ENCODE peak calls at places on chromosomes 5 and 9, in five cellular contexts. One of them, this sample, is unnamed.

GRCh38 chr9:135239100-135239768 is 151.8 kb downstream of the OLFM1 start:
- DNase-seq in endothelial cell of umbilical vein: no peak
- DNase-seq in tibial nerve: no peak
- DNase-seq in testis: no peak
- DNase-seq in lung: no peak
- DNase-seq in this sample: no peak

GRCh38 chr5:66440202-66440680 is 156.0 kb upstream of the MAST4 start:
- DNase-seq in endothelial cell of umbilical vein: peak
- DNase-seq in tibial nerve: no peak
- DNase-seq in testis: peak
- DNase-seq in lung: no peak
- DNase-seq in this sample: no peak

GRCh38 chr5:107068782-107069181 is 602.0 kb downstream of the EFNA5 start:
- DNase-seq in endothelial cell of umbilical vein: no peak
- DNase-seq in tibial nerve: no peak
- DNase-seq in testis: no peak
- DNase-seq in lung: no peak
- DNase-seq in this sample: no peak

GRCh38 chr5:108753877-108754276 is 6.2 kb downstream of the FER start:
- DNase-seq in endothelial cell of umbilical vein: no peak
- DNase-seq in tibial nerve: no peak
- DNase-seq in testis: no peak
- DNase-seq in lung: no peak
- DNase-seq in this sample: peak

GRCh38 chr9:117413346-117414219 is 1.3 kb downstream of the ASTN2 start:
- DNase-seq in endothelial cell of umbilical vein: no peak
- DNase-seq in tibial nerve: no peak
- DNase-seq in testis: peak
- DNase-seq in lung: no peak
- DNase-seq in this sample: no peak

GRCh38 chr5:65032250-65032649 is 263.5 kb downstream of the CWC27 start:
- DNase-seq in endothelial cell of umbilical vein: peak
- DNase-seq in tibial nerve: no peak
- DNase-seq in testis: no peak
- DNase-seq in lung: no peak
- DNase-seq in this sample: no peak

GRCh38 chr9:37392272-37392671 is 30.2 kb upstream of the GRHPR start:
- DNase-seq in endothelial cell of umbilical vein: no peak
- DNase-seq in tibial nerve: no peak
- DNase-seq in testis: peak
- DNase-seq in lung: no peak
- DNase-seq in this sample: no peak

GRCh38 chr5:133662578-133662977 is 50.2 kb upstream of the FSTL4 start:
- DNase-seq in endothelial cell of umbilical vein: no peak
- DNase-seq in tibial nerve: no peak
- DNase-seq in testis: no peak
- DNase-seq in lung: peak
- DNase-seq in this sample: peak

GRCh38 chr5:101370240-101370639 is 467.2 kb upstream of the ST8SIA4 start:
- DNase-seq in endothelial cell of umbilical vein: no peak
- DNase-seq in tibial nerve: no peak
- DNase-seq in testis: no peak
- DNase-seq in lung: no peak
- DNase-seq in this sample: no peak

GRCh38 chr9:108934323-108934885 is at the start of gene ABITRAM:
- DNase-seq in endothelial cell of umbilical vein: peak
- DNase-seq in tibial nerve: peak
- DNase-seq in testis: peak
- DNase-seq in lung: peak
- DNase-seq in this sample: peak

GRCh38 chr9:112069318-112070169 is 105.6 kb downstream of the SUSD1 start:
- DNase-seq in endothelial cell of umbilical vein: no peak
- DNase-seq in tibial nerve: no peak
- DNase-seq in testis: no peak
- DNase-seq in lung: no peak
- DNase-seq in this sample: no peak

GRCh38 chr5:33781286-33781685 is 110.5 kb downstream of the ADAMTS12 start:
- DNase-seq in endothelial cell of umbilical vein: no peak
- DNase-seq in tibial nerve: peak
- DNase-seq in testis: no peak
- DNase-seq in lung: no peak
- DNase-seq in this sample: no peak

GRCh38 chr5:146860213-146860891 is 18.2 kb downstream of the PPP2R2B start:
- DNase-seq in endothelial cell of umbilical vein: no peak
- DNase-seq in tibial nerve: no peak
- DNase-seq in testis: no peak
- DNase-seq in lung: no peak
- DNase-seq in this sample: no peak

GRCh38 chr5:94025788-94026473 is 284.5 kb upstream of the POU5F2 start:
- DNase-seq in endothelial cell of umbilical vein: no peak
- DNase-seq in tibial nerve: no peak
- DNase-seq in testis: no peak
- DNase-seq in lung: no peak
- DNase-seq in this sample: no peak

GRCh38 chr5:56838409-56839039 is 23.2 kb downstream of the MAP3K1 start:
- DNase-seq in endothelial cell of umbilical vein: peak
- DNase-seq in tibial nerve: no peak
- DNase-seq in testis: no peak
- DNase-seq in lung: no peak
- DNase-seq in this sample: peak

GRCh38 chr5:154269414-154269813 is 78.9 kb downstream of the GALNT10 start:
- DNase-seq in endothelial cell of umbilical vein: no peak
- DNase-seq in tibial nerve: no peak
- DNase-seq in testis: no peak
- DNase-seq in lung: no peak
- DNase-seq in this sample: no peak

GRCh38 chr5:116696356-116696755 is 121.7 kb upstream of the SEMA6A start:
- DNase-seq in endothelial cell of umbilical vein: no peak
- DNase-seq in tibial nerve: no peak
- DNase-seq in testis: no peak
- DNase-seq in lung: no peak
- DNase-seq in this sample: no peak

GRCh38 chr9:133059623-133060022 is 2.2 kb upstream of the CEL start:
- DNase-seq in endothelial cell of umbilical vein: no peak
- DNase-seq in tibial nerve: no peak
- DNase-seq in testis: no peak
- DNase-seq in lung: no peak
- DNase-seq in this sample: peak

GRCh38 chr5:74206571-74207550 is 433.7 kb downstream of the ENC1 start:
- DNase-seq in endothelial cell of umbilical vein: peak
- DNase-seq in tibial nerve: peak
- DNase-seq in testis: peak
- DNase-seq in lung: peak
- DNase-seq in this sample: peak

GRCh38 chr5:114192108-114192507 is 169.8 kb upstream of the KCNN2 start:
- DNase-seq in endothelial cell of umbilical vein: no peak
- DNase-seq in tibial nerve: no peak
- DNase-seq in testis: no peak
- DNase-seq in lung: no peak
- DNase-seq in this sample: peak

GRCh38 chr5:93890657-93891056 is 149.3 kb upstream of the POU5F2 start:
- DNase-seq in endothelial cell of umbilical vein: peak
- DNase-seq in tibial nerve: no peak
- DNase-seq in testis: no peak
- DNase-seq in lung: no peak
- DNase-seq in this sample: no peak

GRCh38 chr5:5419291-5420210 is 2.9 kb upstream of the ICE1 start:
- DNase-seq in endothelial cell of umbilical vein: peak
- DNase-seq in tibial nerve: no peak
- DNase-seq in testis: no peak
- DNase-seq in lung: no peak
- DNase-seq in this sample: peak

GRCh38 chr9:8315211-8315610 is 515.6 kb upstream of the DMAC1 start:
- DNase-seq in endothelial cell of umbilical vein: no peak
- DNase-seq in tibial nerve: no peak
- DNase-seq in testis: no peak
- DNase-seq in lung: no peak
- DNase-seq in this sample: no peak

GRCh38 chr9:78363221-78363620 is 66.3 kb downstream of the PSAT1 start:
- DNase-seq in endothelial cell of umbilical vein: no peak
- DNase-seq in tibial nerve: no peak
- DNase-seq in testis: no peak
- DNase-seq in lung: no peak
- DNase-seq in this sample: no peak

GRCh38 chr9:107102011-107102410 is 181.1 kb upstream of the RAD23B start:
- DNase-seq in endothelial cell of umbilical vein: no peak
- DNase-seq in tibial nerve: no peak
- DNase-seq in testis: no peak
- DNase-seq in lung: no peak
- DNase-seq in this sample: no peak

GRCh38 chr5:171595801-171596231 is 176.4 kb downstream of the FGF18 start:
- DNase-seq in endothelial cell of umbilical vein: peak
- DNase-seq in tibial nerve: no peak
- DNase-seq in testis: no peak
- DNase-seq in lung: no peak
- DNase-seq in this sample: peak

GRCh38 chr5:171713152-171713551 is 72.5 kb upstream of the SMIM23 start:
- DNase-seq in endothelial cell of umbilical vein: no peak
- DNase-seq in tibial nerve: no peak
- DNase-seq in testis: no peak
- DNase-seq in lung: no peak
- DNase-seq in this sample: no peak

GRCh38 chr5:1479066-1479465 is 33.8 kb upstream of the SLC6A3 start:
- DNase-seq in endothelial cell of umbilical vein: no peak
- DNase-seq in tibial nerve: no peak
- DNase-seq in testis: no peak
- DNase-seq in lung: no peak
- DNase-seq in this sample: no peak

GRCh38 chr5:32222723-32223470 is 48.8 kb upstream of the GOLPH3 start:
- DNase-seq in endothelial cell of umbilical vein: no peak
- DNase-seq in tibial nerve: no peak
- DNase-seq in testis: no peak
- DNase-seq in lung: peak
- DNase-seq in this sample: no peak

GRCh38 chr5:6475626-6476312 is 27.1 kb downstream of the UBE2QL1 start:
- DNase-seq in endothelial cell of umbilical vein: no peak
- DNase-seq in tibial nerve: no peak
- DNase-seq in testis: peak
- DNase-seq in lung: no peak
- DNase-seq in this sample: no peak

GRCh38 chr9:124818431-124819281 is 34.6 kb upstream of the WDR38 start:
- DNase-seq in endothelial cell of umbilical vein: no peak
- DNase-seq in tibial nerve: no peak
- DNase-seq in testis: no peak
- DNase-seq in lung: no peak
- DNase-seq in this sample: peak

DNA sequence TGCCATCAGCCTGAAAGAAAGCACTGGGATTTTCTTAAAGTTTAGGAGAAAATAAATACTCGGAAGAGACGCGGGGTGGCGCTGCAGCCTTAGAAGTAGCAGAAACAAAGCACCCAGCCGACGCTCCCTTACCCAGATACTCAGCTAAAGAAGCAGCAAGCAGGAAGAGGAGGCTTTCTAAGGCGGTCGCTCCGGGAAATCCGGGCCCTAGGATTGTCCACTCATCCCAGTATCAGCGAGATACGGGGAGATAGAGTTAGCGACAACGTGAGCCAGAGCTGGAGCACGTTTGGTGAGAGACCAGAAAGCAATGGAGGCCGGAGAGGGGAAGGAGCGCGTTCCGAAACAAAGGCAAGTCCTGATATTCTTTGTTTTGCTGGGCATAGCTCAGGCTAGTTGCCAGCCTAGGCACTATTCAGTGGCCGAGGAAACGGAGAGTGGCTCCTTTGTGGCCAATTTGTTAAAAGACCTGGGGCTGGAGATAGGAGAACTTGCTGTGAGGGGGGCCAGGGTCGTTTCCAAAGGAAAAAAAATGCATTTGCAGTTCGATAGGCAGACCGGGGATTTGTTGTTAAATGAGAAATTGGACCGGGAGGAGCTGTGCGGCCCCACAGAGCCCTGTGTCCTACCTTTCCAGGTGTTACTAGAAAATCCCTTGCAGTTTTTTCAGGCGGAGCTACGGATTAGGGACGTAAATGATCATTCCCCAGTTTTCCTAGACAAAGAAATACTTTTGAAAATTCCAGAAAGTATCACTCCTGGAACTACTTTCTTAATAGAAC is at the start of gene PCDHB2:
- DNase-seq in endothelial cell of umbilical vein: peak
- DNase-seq in tibial nerve: peak
- DNase-seq in testis: peak
- DNase-seq in lung: no peak
- DNase-seq in this sample: peak
- TF ChIP-seq CTCF in endothelial cell of umbilical vein: peak
- TF ChIP-seq CTCF in tibial nerve: peak
- TF ChIP-seq CTCF in testis: peak
- TF ChIP-seq CTCF in lung: no peak
- TF ChIP-seq CTCF in this sample: peak

DNA sequence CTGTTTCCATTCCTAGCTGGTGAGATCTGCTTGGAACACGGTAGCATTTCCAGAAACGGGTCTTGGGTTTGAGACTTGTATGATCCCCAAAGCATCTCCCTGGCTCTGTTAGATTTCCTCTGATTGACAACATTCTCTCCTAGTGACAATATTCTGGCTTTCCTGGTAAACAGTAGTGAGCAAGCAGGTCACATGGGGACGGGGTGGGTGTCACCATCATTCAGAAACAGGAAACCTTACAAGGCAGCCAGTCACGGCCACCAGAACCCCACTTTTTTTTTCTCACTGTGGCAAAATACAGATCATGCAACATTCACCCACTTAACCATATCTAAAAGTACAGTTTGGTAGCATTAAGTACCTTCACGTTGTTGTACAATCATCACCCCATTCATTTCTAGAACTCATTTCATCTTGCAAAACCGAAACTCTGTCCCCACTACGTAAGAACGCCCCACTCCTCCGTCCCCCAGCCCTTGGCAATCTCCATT is 90.1 kb upstream of the LMX1B start:
- DNase-seq in endothelial cell of umbilical vein: no peak
- DNase-seq in tibial nerve: peak
- DNase-seq in testis: no peak
- DNase-seq in lung: no peak
- DNase-seq in this sample: no peak
- H3K27ac ChIP-seq in endothelial cell of umbilical vein: no peak
- H3K27ac ChIP-seq in tibial nerve: peak
- H3K27ac ChIP-seq in testis: no peak
- H3K27ac ChIP-seq in lung: no peak
- H3K27ac ChIP-seq in this sample: no peak

GRCh38 chr9:17521456-17521855 is 57.4 kb upstream of the SH3GL2 start:
- DNase-seq in endothelial cell of umbilical vein: no peak
- DNase-seq in tibial nerve: no peak
- DNase-seq in testis: no peak
- DNase-seq in lung: no peak
- DNase-seq in this sample: no peak
- TF ChIP-seq CTCF in endothelial cell of umbilical vein: no peak
- TF ChIP-seq CTCF in tibial nerve: no peak
- TF ChIP-seq CTCF in testis: no peak
- TF ChIP-seq CTCF in lung: no peak
- TF ChIP-seq CTCF in this sample: no peak

DNA sequence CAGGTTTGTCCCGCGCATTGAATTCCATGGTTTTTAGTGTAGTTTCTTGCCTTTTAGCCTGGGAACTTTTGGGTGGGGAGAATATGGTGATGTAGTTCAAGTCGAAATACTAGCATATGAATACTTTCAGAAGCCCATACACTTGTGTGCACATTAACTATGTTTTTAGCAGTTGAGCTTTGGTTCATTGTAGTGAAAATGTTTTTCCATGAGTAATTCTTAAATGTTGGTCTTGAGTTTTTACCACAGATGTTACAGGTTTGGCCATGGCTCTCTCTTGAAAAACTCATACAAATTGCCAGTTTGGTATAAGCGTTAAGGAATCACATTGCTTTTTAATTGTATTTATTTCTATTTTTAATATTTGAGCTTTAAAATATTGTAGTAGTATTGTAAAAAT is 45.6 kb downstream of the TRIO start:
- DNase-seq in endothelial cell of umbilical vein: no peak
- DNase-seq in tibial nerve: no peak
- DNase-seq in testis: no peak
- DNase-seq in lung: no peak
- DNase-seq in this sample: no peak
- H3K27ac ChIP-seq in endothelial cell of umbilical vein: peak
- H3K27ac ChIP-seq in tibial nerve: no peak
- H3K27ac ChIP-seq in testis: no peak
- H3K27ac ChIP-seq in lung: no peak
- H3K27ac ChIP-seq in this sample: no peak